ENCODE peak calls at places on chromosomes 3 and 15, in six cellular contexts. S is neuronal stem cell; T is psoas muscle; Q is cardiac fibroblast; I is astrocyte of the spinal cord; K is CD4-positive, CD25-positive, alpha-beta regulatory T cell. L is an unnamed sample.

GRCh38 chr15:44207643-44208042 is 12.6 kb upstream of the FRMD5 start:
- DNase-seq in K (no peak), T (no peak), S (no peak), Q (peak), I (peak), L (no peak)

GRCh38 chr3:12289562-12289961 is 692 bp downstream of the PPARG start:
- DNase-seq in T (no peak), K (no peak), S (no peak), I (no peak), Q (no peak), L (no peak)

GRCh38 chr15:63057454-63058335 is 15.1 kb downstream of the TPM1 start:
- DNase-seq in T (no peak), I (peak), K (no peak), Q (peak), S (no peak), L (no peak)

GRCh38 chr3:44001072-44001471 is 240.6 kb upstream of the TOPAZ1 start:
- DNase-seq in Q (peak), K (no peak), T (no peak), S (no peak), I (peak), L (no peak)

GRCh38 chr15:80710635-80711553 is 15.8 kb downstream of the ABHD17C start:
- DNase-seq in S (no peak), T (no peak), K (no peak), Q (peak), I (peak), L (no peak)

GRCh38 chr15:42577514-42578031 is 2.2 kb downstream of the STARD9 start:
- DNase-seq in K (no peak), I (peak), T (no peak), S (no peak), Q (peak), L (no peak)

GRCh38 chr15:80343610-80344009 is 60.6 kb upstream of the ARNT2 start:
- DNase-seq in T (peak), S (no peak), I (no peak), Q (peak), K (no peak), L (no peak)

GRCh38 chr15:90603893-90604292 is 74.2 kb downstream of the CRTC3 start:
- DNase-seq in T (no peak), S (no peak), Q (peak), I (no peak), K (no peak), L (no peak)

GRCh38 chr3:33980252-33980651 is 181.8 kb downstream of the PDCD6IP start:
- DNase-seq in T (no peak), I (peak), S (no peak), K (no peak), Q (peak), L (no peak)

GRCh38 chr3:166274342-166274741 is 437.1 kb upstream of the BCHE start:
- DNase-seq in T (no peak), S (no peak), K (no peak), Q (peak), I (peak), L (no peak)

GRCh38 chr3:49723301-49723630 is 485 bp downstream of the GMPPB start:
- DNase-seq in S (no peak), I (peak), Q (peak), K (peak), T (peak), L (no peak)

GRCh38 chr3:146159037-146159436 is 1.9 kb downstream of the PLOD2 start:
- DNase-seq in S (no peak), K (no peak), I (no peak), Q (no peak), T (no peak), L (no peak)

GRCh38 chr3:194136519-194137313 is 768 bp downstream of the HES1 start:
- DNase-seq in I (peak), T (peak), Q (peak), K (no peak), S (peak), L (no peak)

GRCh38 chr3:15979490-15979889 is 181.7 kb upstream of the ANKRD28 start:
- DNase-seq in K (no peak), I (peak), Q (no peak), T (no peak), S (no peak), L (no peak)

GRCh38 chr3:179967622-179968021 is 69.1 kb downstream of the PEX5L start:
- DNase-seq in I (peak), T (no peak), K (no peak), S (no peak), Q (peak), L (no peak)

GRCh38 chr15:88090406-88091085 is 166.0 kb downstream of the NTRK3 start:
- DNase-seq in T (no peak), I (no peak), K (no peak), Q (no peak), S (no peak), L (no peak)

GRCh38 chr3:185722920-185723319 is 101.9 kb downstream of the IGF2BP2 start:
- DNase-seq in I (no peak), Q (no peak), S (no peak), K (no peak), T (no peak), L (no peak)

GRCh38 chr15:43067717-43068461 is 37.9 kb downstream of the UBR1 start:
- DNase-seq in T (no peak), K (no peak), S (no peak), Q (peak), I (peak), L (no peak)

GRCh38 chr3:149151843-149152242 is 22.4 kb downstream of the HPS3 start:
- DNase-seq in S (no peak), T (no peak), Q (peak), K (no peak), I (peak), L (no peak)
- H3K4me3 ChIP-seq in S (no peak), T (no peak), Q (no peak), K (no peak), I (no peak), L (no peak)

GRCh38 chr3:24201301-24201700 is 256.2 kb downstream of the NR1D2 start:
- DNase-seq in I (no peak), S (no peak), T (no peak), Q (peak), K (no peak), L (no peak)
- H3K4me3 ChIP-seq in I (no peak), S (no peak), T (no peak), Q (no peak), K (no peak), L (no peak)

GRCh38 chr3:186895406-186895805 is 34.9 kb upstream of the ST6GAL1 start:
- DNase-seq in K (no peak), Q (no peak), T (no peak), I (no peak), S (no peak), L (no peak)
- H3K4me3 ChIP-seq in K (no peak), Q (no peak), T (no peak), I (no peak), S (no peak), L (no peak)

DNA sequence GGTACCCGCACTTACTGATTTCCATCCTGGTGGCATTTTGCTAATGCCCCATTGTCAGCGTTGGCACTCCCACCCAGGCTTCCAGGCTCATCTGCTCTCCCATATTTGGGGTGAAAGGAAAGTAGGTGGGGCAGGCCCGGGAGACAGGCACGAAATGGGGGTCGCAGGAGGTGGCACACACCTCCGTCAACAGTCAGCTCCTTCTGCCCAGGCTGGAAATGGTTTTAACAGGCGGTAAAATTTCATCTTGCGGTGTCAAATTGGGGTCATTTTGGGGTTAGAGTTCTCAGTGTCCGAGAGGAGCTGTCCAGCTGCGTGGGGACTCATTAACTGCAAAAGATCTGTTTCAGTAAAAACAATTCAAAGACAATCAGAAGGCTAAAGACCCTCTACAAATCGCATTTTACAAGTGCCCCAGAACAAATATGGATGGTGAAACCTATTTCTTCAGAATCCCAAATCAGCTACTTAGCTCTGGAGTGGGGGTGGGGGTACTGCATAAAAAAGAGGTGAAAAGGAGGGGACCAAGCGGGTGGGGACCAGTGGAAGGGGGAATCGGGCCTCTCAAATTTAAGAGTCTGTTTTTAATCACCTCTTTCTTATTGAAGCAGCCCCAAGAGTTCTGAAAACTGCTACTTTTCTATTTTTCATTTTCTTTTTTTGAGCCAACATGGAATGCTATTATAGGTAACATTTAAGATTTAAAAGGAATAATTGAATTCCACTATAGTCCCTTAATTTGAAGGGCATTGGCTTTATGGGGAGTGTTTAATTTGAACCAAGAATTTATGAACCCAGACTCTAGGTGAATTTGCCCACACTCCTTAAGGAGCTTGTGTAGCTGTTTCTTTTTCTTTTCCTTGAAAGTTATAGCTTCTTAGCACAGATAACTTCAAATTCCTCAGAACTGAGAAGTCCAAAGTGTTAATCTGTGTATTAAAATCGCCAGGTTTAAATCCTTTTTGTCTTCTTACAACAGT is 4.4 kb upstream of the MEIS2 start:
- DNase-seq in I (no peak), K (no peak), S (peak), Q (no peak), T (no peak), L (no peak)
- H3K4me3 ChIP-seq in I (peak), K (no peak), S (peak), Q (no peak), T (no peak), L (peak)

DNA sequence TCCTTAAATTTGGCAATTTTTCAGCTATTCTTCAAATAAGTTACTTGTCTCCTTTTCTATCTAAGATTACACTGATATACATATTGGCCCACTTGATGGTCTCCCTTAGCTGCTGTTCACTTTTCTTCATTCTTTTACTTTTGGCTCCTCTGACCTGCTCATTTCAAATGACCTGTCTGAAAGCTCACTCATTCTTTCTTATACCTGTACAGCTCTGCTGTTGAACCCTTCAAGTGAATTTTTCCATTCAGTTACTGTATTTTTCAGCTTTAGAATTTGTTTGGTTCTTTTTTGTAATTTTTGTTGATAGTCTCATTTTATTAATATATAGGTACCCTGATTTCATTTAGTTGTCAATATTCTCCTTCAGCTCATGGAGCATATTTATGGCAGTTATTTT is 39.7 kb downstream of the MNS1 start:
- DNase-seq in I (no peak), K (no peak), Q (no peak), T (no peak), S (no peak), L (no peak)
- H3K4me3 ChIP-seq in I (no peak), K (no peak), Q (no peak), T (no peak), S (no peak), L (no peak)

GRCh38 chr15:85941186-85941855 is 138.3 kb upstream of the AGBL1 start:
- DNase-seq in Q (no peak), I (peak), K (no peak), T (peak), S (no peak), L (no peak)
- H3K4me3 ChIP-seq in Q (no peak), I (no peak), K (no peak), T (no peak), S (no peak), L (no peak)

DNA sequence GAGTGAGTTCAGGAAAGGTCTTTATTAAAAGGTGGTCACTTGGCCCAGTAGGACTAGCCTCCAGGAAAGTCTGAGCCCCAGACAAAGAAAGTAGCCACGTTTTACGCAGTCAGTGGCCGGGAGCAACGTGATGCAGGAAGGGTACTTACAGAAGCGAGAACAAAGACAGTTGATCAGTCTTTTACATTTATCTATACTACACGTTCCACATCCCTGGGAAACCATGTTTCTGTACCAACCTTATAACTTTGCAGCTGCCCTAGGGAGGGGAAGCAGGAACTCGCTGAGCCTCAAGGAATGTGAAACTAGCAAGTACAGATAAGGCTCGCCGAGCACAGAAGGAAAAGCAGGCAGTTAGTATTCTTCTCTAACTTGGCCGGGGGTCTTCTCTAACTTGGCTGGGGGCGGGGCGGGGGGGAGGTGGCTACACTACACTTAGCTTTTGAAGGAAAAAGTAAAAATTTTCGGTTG is 3.4 kb upstream of the KNL1 start:
- DNase-seq in T (no peak), S (no peak), Q (peak), I (no peak), K (no peak), L (no peak)
- H3K4me3 ChIP-seq in T (no peak), S (no peak), Q (peak), I (no peak), K (peak), L (peak)

GRCh38 chr15:45407786-45408185 is 29.4 kb upstream of the GATM start:
- DNase-seq in T (no peak), I (no peak), K (no peak), S (no peak), Q (no peak), L (no peak)
- H3K4me3 ChIP-seq in T (no peak), I (no peak), K (no peak), S (no peak), Q (no peak), L (no peak)

DNA sequence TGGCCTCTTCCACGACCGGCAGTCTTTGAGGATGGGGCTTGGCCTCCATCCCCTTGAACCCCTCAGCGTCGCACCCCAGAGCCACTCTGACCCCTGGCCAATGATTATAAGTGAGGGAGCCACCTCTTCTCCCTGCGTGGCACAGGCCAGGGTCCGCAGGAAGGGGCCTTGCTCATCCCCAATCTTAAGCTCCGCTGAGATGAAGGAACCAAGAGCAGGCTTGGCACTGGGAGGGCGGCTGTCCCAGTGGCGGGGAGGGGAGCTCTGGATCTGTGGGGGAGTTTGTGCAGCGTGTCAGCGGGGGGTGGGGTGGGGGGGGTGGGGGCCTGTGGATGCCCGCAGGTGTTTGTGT is 13.8 kb upstream of the ADPGK start:
- DNase-seq in S (no peak), T (no peak), I (no peak), Q (no peak), K (no peak), L (no peak)
- H3K4me3 ChIP-seq in S (peak), T (peak), I (peak), Q (peak), K (no peak), L (peak)

GRCh38 chr3:69094467-69095205 is 9.9 kb downstream of the ARL6IP5 start:
- DNase-seq in T (no peak), S (no peak), I (peak), Q (peak), K (no peak), L (no peak)

GRCh38 chr3:69091389-69092029 is 6.8 kb downstream of the ARL6IP5 start:
- DNase-seq in Q (no peak), I (no peak), T (no peak), K (no peak), S (no peak), L (no peak)

GRCh38 chr3:69095636-69096035 is 10.9 kb downstream of the ARL6IP5 start:
- DNase-seq in K (no peak), S (no peak), T (no peak), I (no peak), Q (no peak), L (no peak)

GRCh38 chr3:69090021-69090420 is 5.3 kb downstream of the ARL6IP5 start:
- DNase-seq in T (no peak), Q (peak), I (peak), S (no peak), K (no peak), L (no peak)

DNA sequence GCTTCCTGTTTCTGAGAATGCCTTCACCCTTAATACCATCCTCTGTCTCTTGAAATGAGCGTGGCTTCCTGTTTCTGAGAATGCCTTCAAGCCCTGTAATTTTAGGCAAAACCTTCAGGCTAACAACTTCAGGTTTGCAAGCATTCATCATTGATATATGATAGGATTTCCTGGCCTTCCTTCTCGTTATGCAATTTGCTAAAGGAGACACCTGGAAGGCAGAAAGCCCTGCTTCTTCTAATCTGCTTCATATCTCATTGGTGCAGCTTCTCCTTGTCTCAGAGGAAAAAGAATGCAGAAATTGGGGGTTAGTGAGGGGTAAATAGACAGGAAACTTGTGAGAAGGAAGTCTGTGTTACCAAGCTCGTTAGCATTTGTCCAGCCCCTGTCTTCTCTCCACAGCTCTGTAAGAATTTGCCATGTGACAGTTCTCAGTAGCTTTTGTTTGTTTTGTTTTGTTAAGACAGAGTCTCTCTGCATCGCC is 7.3 kb downstream of the ARL6IP5 start:
- DNase-seq in Q (no peak), S (no peak), I (no peak), T (no peak), K (no peak), L (no peak)
- H3K4me3 ChIP-seq in Q (no peak), S (no peak), I (no peak), T (peak), K (peak), L (peak)